ENCODE peak calls at places on chromosomes 2 and 18, in ten cellular contexts. B, S, G, D, X, Z, M, K, R and H are unnamed samples.

GRCh38 chr2:29262681-29263260 is 147.6 kb downstream of the CLIP4 start:
- DNase-seq in B (no peak), X (no peak), Z (peak; percentile 9), S (no peak), G (no peak), D (no peak), M (no peak), K (no peak), R (no peak), H (no peak)

GRCh38 chr2:127174176-127174575 is 45.9 kb downstream of the CYP27C1 start:
- DNase-seq in M (no peak), K (no peak), D (no peak), X (no peak), S (peak; percentile 66), B (peak; percentile 56), R (no peak), Z (peak; percentile 60), G (no peak), H (peak; percentile 56)

GRCh38 chr2:84882775-84883550 is 2.1 kb upstream of the TRABD2A start:
- DNase-seq in M (no peak), K (no peak), G (no peak), D (no peak), X (no peak), Z (no peak), R (peak; percentile 5), B (no peak), S (peak; percentile 54), H (no peak)

GRCh38 chr18:80104364-80104779 is 4.7 kb upstream of the ADNP2 start:
- DNase-seq in M (no peak), B (no peak), X (no peak), G (no peak), D (no peak), K (no peak), Z (no peak), R (no peak), S (no peak), H (no peak)

GRCh38 chr2:192194065-192194865 is 468 bp downstream of the TMEFF2 start:
- DNase-seq in X (no peak), G (peak; percentile 67), B (no peak), Z (no peak), R (peak; percentile 59), S (peak; percentile 28), D (no peak), M (no peak), K (no peak), H (no peak)

GRCh38 chr2:230256735-230257332 is 31.3 kb downstream of the SP140 start:
- DNase-seq in S (no peak), R (no peak), D (no peak), B (no peak), G (no peak), K (no peak), Z (no peak), M (no peak), X (no peak), H (no peak)

GRCh38 chr2:29014811-29015414 is 33.8 kb downstream of the TOGARAM2 start:
- DNase-seq in X (no peak), S (peak; percentile 46), B (peak; percentile 70), K (no peak), D (no peak), M (no peak), Z (peak; percentile 85), G (no peak), R (peak; percentile 72), H (no peak)

GRCh38 chr2:216670266-216671080 is 24.9 kb downstream of the IGFBP5 start:
- DNase-seq in R (no peak), Z (no peak), K (no peak), B (no peak), X (no peak), M (no peak), D (no peak), S (no peak), G (no peak), H (no peak)

GRCh38 chr18:22977847-22978701 is 44.9 kb downstream of the RBBP8 start:
- DNase-seq in X (no peak), K (peak; percentile 67), Z (no peak), M (no peak), R (no peak), G (no peak), B (peak; percentile 83), S (peak; percentile 91), D (peak; percentile 85), H (no peak)

GRCh38 chr2:74425523-74425922 is 4.0 kb downstream of the WDR54 start:
- DNase-seq in B (no peak), K (no peak), Z (peak; percentile 38), R (no peak), M (no peak), S (no peak), X (no peak), G (no peak), D (no peak), H (no peak)

GRCh38 chr2:98769784-98770183 is 38.9 kb upstream of the MGAT4A start:
- DNase-seq in R (no peak), G (peak; percentile 66), K (no peak), M (no peak), X (no peak), S (no peak), D (no peak), B (no peak), Z (no peak), H (no peak)

GRCh38 chr2:109447251-109447661 is 166.5 kb downstream of the SEPTIN10 start:
- DNase-seq in G (peak; percentile 34), S (peak; percentile 74), Z (no peak), K (no peak), R (no peak), M (no peak), D (no peak), B (peak; percentile 50), X (no peak), H (no peak)

GRCh38 chr2:29193681-29194080 is 78.5 kb downstream of the CLIP4 start:
- DNase-seq in M (no peak), R (no peak), K (no peak), Z (no peak), B (no peak), G (no peak), S (no peak), X (no peak), D (no peak), H (no peak)

GRCh38 chr2:170813611-170814550 is 2.8 kb upstream of the GAD1 start:
- DNase-seq in S (peak; percentile 49), Z (no peak), B (peak; percentile 61), R (no peak), M (peak; percentile 62), X (no peak), D (no peak), G (no peak), K (no peak), H (peak; percentile 71)